ENCODE peak calls at places on chromosomes 3 and 15, in nine cellular contexts. F, D, M, Y, U, N, A, Z and P are unnamed samples.
A peak's percentile ranks its signal among the peaks of the same experiment; 100 is the strongest.

GRCh38 chr3:10956991-10957390 is 35.6 kb upstream of the SLC6A1 start:
- DNase-seq in Z (no peak), D (no peak), A (no peak), F (no peak), N (no peak), Y (no peak), M (no peak), U (no peak), P (no peak)

GRCh38 chr3:147130461-147130860 is 275.9 kb downstream of the ZIC4 start:
- DNase-seq in D (no peak), Z (no peak), N (no peak), F (no peak), A (no peak), Y (no peak), M (peak; percentile 39), U (peak; percentile 12), P (no peak)

GRCh38 chr3:183980408-183980807 is 37.3 kb downstream of the ABCC5 start:
- DNase-seq in A (no peak), N (no peak), D (no peak), Z (no peak), Y (no peak), M (no peak), U (no peak), F (no peak), P (no peak)

GRCh38 chr15:84863480-84864428 is 20.7 kb upstream of the SLC28A1 start:
- DNase-seq in A (no peak), F (no peak), U (peak; percentile 6), Z (no peak), D (peak; percentile 28), N (no peak), Y (no peak), M (no peak), P (no peak)

GRCh38 chr3:183330881-183331280 is 77.8 kb downstream of the B3GNT5 start:
- DNase-seq in M (no peak), F (no peak), N (no peak), D (no peak), Y (no peak), A (no peak), Z (no peak), U (no peak), P (no peak)

GRCh38 chr15:79172032-79172481 is 81.5 kb upstream of the RASGRF1 start:
- DNase-seq in U (no peak), Y (no peak), A (no peak), N (peak; percentile 51), M (no peak), F (no peak), Z (no peak), D (no peak), P (no peak)

GRCh38 chr3:5138214-5138981 is 16.3 kb downstream of the ARL8B start:
- DNase-seq in Z (no peak), A (no peak), D (no peak), M (peak; percentile 62), Y (no peak), N (no peak), F (no peak), U (peak; percentile 32), P (no peak)

GRCh38 chr3:142929109-142929508 is 34.4 kb downstream of the PAQR9 start:
- DNase-seq in U (no peak), N (no peak), F (peak; percentile 53), Y (peak; percentile 58), A (no peak), Z (no peak), D (peak; percentile 82), M (peak; percentile 61), P (no peak)

GRCh38 chr3:8445861-8446260 is 55.8 kb upstream of the LMCD1 start:
- DNase-seq in D (peak; percentile 82), Y (peak; percentile 73), U (peak; percentile 99), N (no peak), M (peak; percentile 97), F (no peak), A (no peak), Z (no peak), P (no peak)

GRCh38 chr3:130345487-130346079 is at the start of gene COL6A5:
- DNase-seq in D (no peak), Y (no peak), Z (no peak), A (no peak), M (no peak), N (peak; percentile 9), F (no peak), U (no peak), P (no peak)

GRCh38 chr15:62740141-62741004 is 302.2 kb upstream of the TPM1 start:
- DNase-seq in Y (no peak), F (no peak), D (peak; percentile 12), A (no peak), Z (no peak), U (peak; percentile 48), M (peak; percentile 54), N (peak; percentile 24), P (no peak)

GRCh38 chr3:133927543-133928066 is 31.9 kb upstream of the RAB6B start:
- DNase-seq in Y (no peak), Z (peak; percentile 75), U (no peak), F (peak; percentile 61), M (no peak), A (peak; percentile 74), N (peak; percentile 95), D (no peak), P (peak; percentile 83)

GRCh38 chr3:181613191-181613590 is 98.5 kb upstream of the SOX2 start:
- DNase-seq in F (no peak), Z (no peak), D (no peak), N (no peak), A (no peak), U (no peak), Y (no peak), M (no peak), P (no peak)

GRCh38 chr3:181615666-181616065 is 96.1 kb upstream of the SOX2 start:
- DNase-seq in F (no peak), U (no peak), A (no peak), Y (no peak), N (no peak), M (no peak), Z (no peak), D (no peak), P (no peak)

GRCh38 chr3:181616088-181617070 is 95.3 kb upstream of the SOX2 start:
- DNase-seq in N (no peak), F (no peak), A (no peak), D (no peak), Z (no peak), U (no peak), Y (no peak), M (no peak), P (no peak)

GRCh38 chr3:181614878-181615277 is 96.8 kb upstream of the SOX2 start:
- DNase-seq in M (no peak), Y (no peak), A (no peak), D (no peak), U (no peak), Z (no peak), N (no peak), F (no peak), P (no peak)

DNA sequence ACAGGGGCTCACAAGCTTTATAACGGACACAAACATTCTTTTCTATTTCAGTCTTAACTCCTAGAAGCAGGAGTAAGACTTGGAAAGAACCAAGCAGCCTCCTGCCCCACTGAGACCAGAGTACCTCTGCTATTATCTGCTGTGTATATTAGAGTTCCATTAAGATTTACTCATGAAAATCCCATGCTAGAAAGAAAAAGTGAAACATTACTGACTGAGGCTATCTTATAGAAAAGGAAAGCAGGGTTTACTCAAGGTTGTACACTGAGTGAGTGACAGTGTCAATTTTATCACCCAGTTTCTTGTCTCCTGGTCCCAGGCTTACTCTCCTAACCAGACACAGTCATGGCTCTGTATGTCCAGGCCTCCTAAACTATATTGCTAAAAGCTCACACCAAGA is 97.9 kb upstream of the SOX2 start:
- DNase-seq in F (no peak), Y (no peak), N (no peak), D (no peak), M (no peak), U (no peak), Z (no peak), A (no peak), P (no peak)
- H3K4me1 ChIP-seq in F (no peaks in the 10 kb centered on the region), Y (no peaks in the 10 kb centered on the region), N (no peaks in the 10 kb centered on the region), D (no peaks in the 10 kb centered on the region), M (no peaks in the 10 kb centered on the region), U (no peaks in the 10 kb centered on the region), Z (no peaks in the 10 kb centered on the region), A (no peaks in the 10 kb centered on the region), P (no peaks in the 10 kb centered on the region)

GRCh38 chr3:36482259-36482658 is 102.0 kb downstream of the STAC start:
- DNase-seq in M (no peak), U (no peak), Z (no peak), N (no peak), Y (no peak), A (no peak), F (no peak), D (no peak), P (no peak)

GRCh38 chr3:36486009-36486408 is 105.7 kb downstream of the STAC start:
- DNase-seq in Y (no peak), Z (no peak), U (no peak), F (no peak), M (no peak), N (no peak), A (no peak), D (no peak), P (no peak)

GRCh38 chr3:36482880-36483279 is 102.6 kb downstream of the STAC start:
- DNase-seq in Z (no peak), Y (no peak), M (no peak), U (no peak), D (no peak), A (no peak), N (no peak), F (no peak), P (no peak)

GRCh38 chr3:36483709-36484108 is 103.4 kb downstream of the STAC start:
- DNase-seq in Y (no peak), M (no peak), Z (no peak), F (no peak), U (no peak), D (no peak), N (no peak), A (no peak), P (no peak)

GRCh38 chr3:36484386-36484785 is 104.1 kb downstream of the STAC start:
- DNase-seq in U (peak; percentile 14), N (no peak), M (no peak), Z (no peak), Y (no peak), F (no peak), A (no peak), D (no peak), P (no peak)
- H3K4me1 ChIP-seq in U (peaks cover 3% of the 10 kb centered on the region), N (peaks cover 5% of the 10 kb centered on the region), M (no peaks in the 10 kb centered on the region), Z (no peaks in the 10 kb centered on the region), Y (no peaks in the 10 kb centered on the region), F (no peaks in the 10 kb centered on the region), A (no peaks in the 10 kb centered on the region), D (no peaks in the 10 kb centered on the region), P (no peaks in the 10 kb centered on the region)

GRCh38 chr3:108835101-108835500 is 12.5 kb downstream of the TRAT1 start:
- DNase-seq in U (no peak), A (no peak), N (no peak), D (no peak), Z (peak; percentile 72), Y (no peak), F (no peak), M (no peak), P (peak; percentile 52)
- H3K4me1 ChIP-seq in U (no peaks in the 10 kb centered on the region), A (peaks cover 60% of the 10 kb centered on the region), N (no peaks in the 10 kb centered on the region), D (no peaks in the 10 kb centered on the region), Z (peaks cover 95% of the 10 kb centered on the region), Y (no peaks in the 10 kb centered on the region), F (no peaks in the 10 kb centered on the region), M (no peaks in the 10 kb centered on the region), P (peaks cover 83% of the 10 kb centered on the region)

DNA sequence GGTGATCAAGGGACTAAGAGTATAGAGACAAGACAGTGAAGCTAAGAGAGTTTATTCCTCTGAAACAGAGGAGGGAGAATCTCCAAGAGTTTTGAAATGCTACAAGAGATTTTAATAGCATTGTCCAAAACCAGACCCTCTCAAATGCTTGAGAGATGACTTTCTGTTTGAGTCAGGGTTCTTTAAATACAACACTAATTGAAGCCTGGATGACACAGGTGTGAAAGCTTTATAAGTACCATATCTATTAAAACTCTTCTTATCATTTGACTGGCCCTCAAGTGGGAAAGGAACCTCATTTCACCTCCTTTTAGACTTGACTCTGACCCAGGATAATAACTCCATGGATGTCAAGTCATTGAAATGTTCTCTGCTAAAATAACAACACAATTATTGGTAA is 5.6 kb downstream of the COL8A1 start:
- DNase-seq in F (no peak), N (no peak), Y (no peak), M (no peak), Z (no peak), D (no peak), U (no peak), A (no peak), P (no peak)
- H3K4me1 ChIP-seq in F (peaks cover 19% of the 10 kb centered on the region), N (no peaks in the 10 kb centered on the region), Y (peaks cover 39% of the 10 kb centered on the region), M (peaks cover 19% of the 10 kb centered on the region), Z (no peaks in the 10 kb centered on the region), D (peaks cover 3% of the 10 kb centered on the region), U (peaks cover 38% of the 10 kb centered on the region), A (no peaks in the 10 kb centered on the region), P (no peaks in the 10 kb centered on the region)